ENCODE peak calls at places on chromosome 9, in six cellular contexts. I is left lung; E is HFFc6; C is HuH-7; H is stimulated activated CD4-positive, alpha-beta T cell treated with anti-CD3 and anti-CD28 coated beads, Interleukin-12 subunit alpha, Interleukin-12 subunit beta, amount 100 ng/mL, for 4 hours; U is body of pancreas. M is an unnamed sample.

GRCh38 chr9:136339173-136339957 is 12.0 kb downstream of the GPSM1 start:
- DNase-seq in I (peak; percentile 69), E (no peak), C (peak; percentile 97), H (no peak), U (peak; percentile 88), M (peak; percentile 81)

GRCh38 chr9:69200071-69200470 is 26.0 kb downstream of the TJP2 start:
- DNase-seq in I (no peak), E (no peak), C (no peak), H (no peak), U (no peak), M (peak; percentile 17)

GRCh38 chr9:121529237-121529987 is 29.8 kb upstream of the GGTA1 start:
- DNase-seq in I (peak; percentile 82), E (peak; percentile 93), C (no peak), H (no peak), U (peak; percentile 84), M (peak; percentile 97)

GRCh38 chr9:69981686-69982450 is 61.8 kb upstream of the MAMDC2 start:
- DNase-seq in I (no peak), E (peak; percentile 51), C (no peak), H (no peak), U (no peak), M (no peak)

GRCh38 chr9:15417626-15418025 is 5.0 kb upstream of the SNAPC3 start:
- DNase-seq in I (no peak), E (no peak), C (no peak), H (no peak), U (no peak), M (no peak)

GRCh38 chr9:137240321-137240840 is 706 bp upstream of the TUBB4B start:
- DNase-seq in I (peak; percentile 84), E (peak; percentile 56), C (no peak), H (peak; percentile 68), U (peak; percentile 82), M (peak; percentile 72)

GRCh38 chr9:108950168-108950567 is 16.0 kb downstream of the ABITRAM start:
- DNase-seq in I (no peak), E (no peak), C (no peak), H (no peak), U (no peak), M (no peak)

GRCh38 chr9:22216730-22217160 is 207.6 kb upstream of the CDKN2B start:
- DNase-seq in I (no peak), E (peak; percentile 72), C (no peak), H (no peak), U (no peak), M (no peak)

GRCh38 chr9:105405514-105406131 is 42.2 kb upstream of the FSD1L start:
- DNase-seq in I (no peak), E (peak; percentile 37), C (no peak), H (no peak), U (no peak), M (no peak)

GRCh38 chr9:70535546-70536323 is 121.3 kb upstream of the KLF9 start:
- DNase-seq in I (no peak), E (no peak), C (no peak), H (no peak), U (no peak), M (no peak)

GRCh38 chr9:14198544-14199510 is 115.1 kb downstream of the NFIB start:
- DNase-seq in I (peak; percentile 49), E (no peak), C (no peak), H (no peak), U (peak; percentile 77), M (peak; percentile 79)

M was measured in adrenal gland.